ENCODE peak calls at places on chromosomes 13 and 19, in nine cellular contexts. One of them, this sample, is unnamed.

GRCh38 chr19:53076984-53077383 is 26.2 kb downstream of the ZNF160 start:
- DNase-seq in prostate gland: peak
- DNase-seq in testis: peak
- DNase-seq in tibial nerve: peak
- DNase-seq in spleen: no peak
- DNase-seq in right lobe of liver: no peak
- DNase-seq in A549: no peak
- DNase-seq in esophagus muscularis mucosa: no peak
- DNase-seq in adrenal gland: peak
- DNase-seq in this sample: peak

GRCh38 chr19:34155686-34156085 is 16.6 kb upstream of the LSM14A start:
- DNase-seq in prostate gland: no peak
- DNase-seq in testis: no peak
- DNase-seq in tibial nerve: no peak
- DNase-seq in spleen: no peak
- DNase-seq in right lobe of liver: no peak
- DNase-seq in A549: no peak
- DNase-seq in esophagus muscularis mucosa: no peak
- DNase-seq in adrenal gland: no peak
- DNase-seq in this sample: no peak

GRCh38 chr13:78827471-78827870 is 168.5 kb upstream of the OBI1 start:
- DNase-seq in prostate gland: no peak
- DNase-seq in testis: peak
- DNase-seq in tibial nerve: no peak
- DNase-seq in spleen: no peak
- DNase-seq in right lobe of liver: no peak
- DNase-seq in A549: no peak
- DNase-seq in esophagus muscularis mucosa: no peak
- DNase-seq in adrenal gland: no peak
- DNase-seq in this sample: no peak

GRCh38 chr13:32903720-32904119 is 112.5 kb upstream of the KL start:
- DNase-seq in prostate gland: no peak
- DNase-seq in testis: no peak
- DNase-seq in tibial nerve: no peak
- DNase-seq in spleen: no peak
- DNase-seq in right lobe of liver: no peak
- DNase-seq in A549: no peak
- DNase-seq in esophagus muscularis mucosa: peak
- DNase-seq in adrenal gland: no peak
- DNase-seq in this sample: peak

GRCh38 chr13:77509221-77509620 is 26.3 kb upstream of the SCEL start:
- DNase-seq in prostate gland: no peak
- DNase-seq in testis: no peak
- DNase-seq in tibial nerve: no peak
- DNase-seq in spleen: no peak
- DNase-seq in right lobe of liver: no peak
- DNase-seq in A549: no peak
- DNase-seq in esophagus muscularis mucosa: no peak
- DNase-seq in adrenal gland: no peak
- DNase-seq in this sample: no peak

GRCh38 chr13:110731072-110731471 is 17.6 kb downstream of the ING1 start:
- DNase-seq in prostate gland: no peak
- DNase-seq in testis: no peak
- DNase-seq in tibial nerve: no peak
- DNase-seq in spleen: no peak
- DNase-seq in right lobe of liver: no peak
- DNase-seq in A549: no peak
- DNase-seq in esophagus muscularis mucosa: no peak
- DNase-seq in adrenal gland: no peak
- DNase-seq in this sample: no peak

GRCh38 chr19:19822148-19822429 is 539 bp upstream of the ZNF506 start:
- DNase-seq in prostate gland: no peak
- DNase-seq in testis: peak
- DNase-seq in tibial nerve: no peak
- DNase-seq in spleen: no peak
- DNase-seq in right lobe of liver: no peak
- DNase-seq in A549: no peak
- DNase-seq in esophagus muscularis mucosa: no peak
- DNase-seq in adrenal gland: no peak
- DNase-seq in this sample: no peak

GRCh38 chr13:45674908-45675307 is 27.2 kb upstream of the CBY2 start:
- DNase-seq in prostate gland: no peak
- DNase-seq in testis: no peak
- DNase-seq in tibial nerve: no peak
- DNase-seq in spleen: no peak
- DNase-seq in right lobe of liver: no peak
- DNase-seq in A549: no peak
- DNase-seq in esophagus muscularis mucosa: peak
- DNase-seq in adrenal gland: no peak
- DNase-seq in this sample: no peak

GRCh38 chr13:48532146-48532472 is 771 bp downstream of the RCBTB2 start:
- DNase-seq in prostate gland: no peak
- DNase-seq in testis: no peak
- DNase-seq in tibial nerve: peak
- DNase-seq in spleen: no peak
- DNase-seq in right lobe of liver: no peak
- DNase-seq in A549: no peak
- DNase-seq in esophagus muscularis mucosa: peak
- DNase-seq in adrenal gland: no peak
- DNase-seq in this sample: no peak

GRCh38 chr13:20988909-20989735 is 72.3 kb downstream of the LATS2 start:
- DNase-seq in prostate gland: no peak
- DNase-seq in testis: no peak
- DNase-seq in tibial nerve: no peak
- DNase-seq in spleen: no peak
- DNase-seq in right lobe of liver: no peak
- DNase-seq in A549: no peak
- DNase-seq in esophagus muscularis mucosa: no peak
- DNase-seq in adrenal gland: no peak
- DNase-seq in this sample: no peak

GRCh38 chr13:35953537-35954206 is 177.5 kb downstream of the DCLK1 start:
- DNase-seq in prostate gland: peak
- DNase-seq in testis: peak
- DNase-seq in tibial nerve: peak
- DNase-seq in spleen: no peak
- DNase-seq in right lobe of liver: peak
- DNase-seq in A549: peak
- DNase-seq in esophagus muscularis mucosa: peak
- DNase-seq in adrenal gland: peak
- DNase-seq in this sample: peak

GRCh38 chr19:46791944-46792343 is 3.5 kb upstream of the SLC1A5 start:
- DNase-seq in prostate gland: no peak
- DNase-seq in testis: no peak
- DNase-seq in tibial nerve: no peak
- DNase-seq in spleen: no peak
- DNase-seq in right lobe of liver: no peak
- DNase-seq in A549: no peak
- DNase-seq in esophagus muscularis mucosa: no peak
- DNase-seq in adrenal gland: no peak
- DNase-seq in this sample: no peak

GRCh38 chr13:109971745-109972090 is 185.3 kb upstream of the IRS2 start:
- DNase-seq in prostate gland: no peak
- DNase-seq in testis: no peak
- DNase-seq in tibial nerve: no peak
- DNase-seq in spleen: no peak
- DNase-seq in right lobe of liver: no peak
- DNase-seq in A549: no peak
- DNase-seq in esophagus muscularis mucosa: no peak
- DNase-seq in adrenal gland: no peak
- DNase-seq in this sample: no peak

GRCh38 chr19:44660081-44660480 is 11.2 kb upstream of the CEACAM19 start:
- DNase-seq in prostate gland: no peak
- DNase-seq in testis: no peak
- DNase-seq in tibial nerve: no peak
- DNase-seq in spleen: no peak
- DNase-seq in right lobe of liver: no peak
- DNase-seq in A549: no peak
- DNase-seq in esophagus muscularis mucosa: no peak
- DNase-seq in adrenal gland: no peak
- DNase-seq in this sample: no peak

GRCh38 chr13:73754727-73755292 is 379.4 kb downstream of the KLF12 start:
- DNase-seq in prostate gland: peak
- DNase-seq in testis: peak
- DNase-seq in tibial nerve: peak
- DNase-seq in spleen: no peak
- DNase-seq in right lobe of liver: no peak
- DNase-seq in A549: peak
- DNase-seq in esophagus muscularis mucosa: no peak
- DNase-seq in adrenal gland: peak
- DNase-seq in this sample: no peak

GRCh38 chr19:7940841-7941240 is 2.6 kb downstream of the TIMM44 start:
- DNase-seq in prostate gland: no peak
- DNase-seq in testis: no peak
- DNase-seq in tibial nerve: no peak
- DNase-seq in spleen: no peak
- DNase-seq in right lobe of liver: no peak
- DNase-seq in A549: no peak
- DNase-seq in esophagus muscularis mucosa: no peak
- DNase-seq in adrenal gland: no peak
- DNase-seq in this sample: no peak

GRCh38 chr19:7943444-7944176 is at the start of gene TIMM44:
- DNase-seq in prostate gland: peak
- DNase-seq in testis: peak
- DNase-seq in tibial nerve: peak
- DNase-seq in spleen: peak
- DNase-seq in right lobe of liver: peak
- DNase-seq in A549: peak
- DNase-seq in esophagus muscularis mucosa: peak
- DNase-seq in adrenal gland: peak
- DNase-seq in this sample: peak

GRCh38 chr19:7944177-7944761 is 803 bp upstream of the TIMM44 start:
- DNase-seq in prostate gland: peak
- DNase-seq in testis: peak
- DNase-seq in tibial nerve: peak
- DNase-seq in spleen: peak
- DNase-seq in right lobe of liver: peak
- DNase-seq in A549: peak
- DNase-seq in esophagus muscularis mucosa: peak
- DNase-seq in adrenal gland: peak
- DNase-seq in this sample: peak

GRCh38 chr19:7942981-7943443 is 454 bp downstream of the TIMM44 start:
- DNase-seq in prostate gland: no peak
- DNase-seq in testis: no peak
- DNase-seq in tibial nerve: no peak
- DNase-seq in spleen: no peak
- DNase-seq in right lobe of liver: peak
- DNase-seq in A549: no peak
- DNase-seq in esophagus muscularis mucosa: no peak
- DNase-seq in adrenal gland: peak
- DNase-seq in this sample: no peak

GRCh38 chr19:7941895-7942596 is 1.4 kb downstream of the TIMM44 start:
- DNase-seq in prostate gland: no peak
- DNase-seq in testis: no peak
- DNase-seq in tibial nerve: no peak
- DNase-seq in spleen: no peak
- DNase-seq in right lobe of liver: no peak
- DNase-seq in A549: no peak
- DNase-seq in esophagus muscularis mucosa: no peak
- DNase-seq in adrenal gland: no peak
- DNase-seq in this sample: no peak
- H3K4me3 ChIP-seq in prostate gland: peak
- H3K4me3 ChIP-seq in testis: peak
- H3K4me3 ChIP-seq in tibial nerve: no peak
- H3K4me3 ChIP-seq in spleen: no peak
- H3K4me3 ChIP-seq in right lobe of liver: no peak
- H3K4me3 ChIP-seq in A549: peak
- H3K4me3 ChIP-seq in esophagus muscularis mucosa: peak
- H3K4me3 ChIP-seq in adrenal gland: no peak
- H3K4me3 ChIP-seq in this sample: peak

GRCh38 chr19:39384839-39385568 is 5.9 kb downstream of the PAF1 start:
- DNase-seq in prostate gland: no peak
- DNase-seq in testis: no peak
- DNase-seq in tibial nerve: no peak
- DNase-seq in spleen: no peak
- DNase-seq in right lobe of liver: no peak
- DNase-seq in A549: no peak
- DNase-seq in esophagus muscularis mucosa: no peak
- DNase-seq in adrenal gland: no peak
- DNase-seq in this sample: no peak
- TF ChIP-seq POLR2A in prostate gland: no peak
- TF ChIP-seq POLR2A in testis: no peak
- TF ChIP-seq POLR2A in tibial nerve: no peak
- TF ChIP-seq POLR2A in spleen: no peak
- TF ChIP-seq POLR2A in right lobe of liver: no peak
- TF ChIP-seq POLR2A in A549: no peak
- TF ChIP-seq POLR2A in esophagus muscularis mucosa: no peak
- TF ChIP-seq POLR2A in adrenal gland: no peak
- TF ChIP-seq POLR2A in this sample: no peak

DNA sequence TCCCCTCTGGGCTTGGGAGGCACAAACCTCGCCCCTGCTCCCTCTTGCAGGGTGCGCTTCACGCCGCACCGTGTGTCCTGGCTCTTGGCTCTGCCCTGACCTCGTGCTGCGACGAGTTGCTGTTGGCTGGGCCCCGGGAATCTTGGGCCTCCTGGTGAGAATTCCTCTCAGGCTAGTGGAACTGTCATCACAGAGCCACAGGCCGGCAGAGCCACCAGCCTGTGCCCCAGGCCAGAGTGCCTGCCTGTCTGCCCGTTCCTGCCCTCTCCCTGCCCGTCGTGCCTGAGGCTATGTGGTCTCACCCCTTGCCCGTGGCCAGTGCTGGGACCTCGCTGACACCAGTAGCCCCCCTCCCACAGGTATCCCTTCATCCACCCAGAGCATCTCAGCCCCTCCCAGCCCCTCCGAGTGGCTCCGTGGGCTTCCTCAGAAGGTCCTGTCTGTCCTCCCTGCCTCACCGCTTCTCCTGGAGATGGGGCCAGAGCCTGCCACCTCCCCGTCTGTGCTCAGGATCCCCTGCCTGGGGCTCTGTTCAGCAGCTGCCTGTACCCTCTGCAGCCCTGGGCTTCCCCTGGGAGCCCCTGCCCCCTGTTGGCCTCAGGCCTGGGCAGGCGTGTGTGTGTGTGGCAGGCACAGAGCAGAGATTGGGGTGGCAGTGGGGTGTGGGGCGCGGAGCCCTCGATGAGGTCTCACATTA is 13.3 kb downstream of the NDUFB7 start:
- DNase-seq in prostate gland: no peak
- DNase-seq in testis: no peak
- DNase-seq in tibial nerve: no peak
- DNase-seq in spleen: no peak
- DNase-seq in right lobe of liver: no peak
- DNase-seq in A549: no peak
- DNase-seq in esophagus muscularis mucosa: no peak
- DNase-seq in adrenal gland: no peak
- DNase-seq in this sample: no peak
- TF ChIP-seq CTCF in prostate gland: no peak
- TF ChIP-seq CTCF in testis: no peak
- TF ChIP-seq CTCF in tibial nerve: no peak
- TF ChIP-seq CTCF in spleen: no peak
- TF ChIP-seq CTCF in right lobe of liver: no peak
- TF ChIP-seq CTCF in A549: no peak
- TF ChIP-seq CTCF in esophagus muscularis mucosa: no peak
- TF ChIP-seq CTCF in adrenal gland: no peak
- TF ChIP-seq CTCF in this sample: no peak

DNA sequence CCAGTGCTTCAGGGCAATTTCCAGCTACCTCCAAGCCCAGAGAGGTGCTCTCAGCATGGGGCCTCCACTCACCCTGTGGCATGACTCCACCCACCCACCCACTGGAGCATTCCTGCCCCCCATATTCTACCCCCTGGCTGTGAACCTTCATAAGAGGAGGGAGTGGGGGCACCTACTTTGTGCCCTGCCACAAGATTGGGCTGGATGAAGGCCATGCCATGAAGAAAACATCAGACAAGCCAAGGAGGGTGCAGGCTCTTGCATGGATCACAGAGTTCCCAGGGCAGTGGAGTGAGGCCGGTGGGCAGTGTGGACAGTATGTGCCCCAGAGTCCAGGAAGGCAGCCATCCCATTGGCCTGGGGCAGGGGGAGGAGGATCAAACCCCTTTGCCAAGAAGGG is 97.8 kb downstream of the UQCRFS1 start:
- DNase-seq in prostate gland: no peak
- DNase-seq in testis: no peak
- DNase-seq in tibial nerve: no peak
- DNase-seq in spleen: no peak
- DNase-seq in right lobe of liver: no peak
- DNase-seq in A549: no peak
- DNase-seq in esophagus muscularis mucosa: no peak
- DNase-seq in adrenal gland: no peak
- DNase-seq in this sample: no peak
- H3K4me3 ChIP-seq in prostate gland: no peak
- H3K4me3 ChIP-seq in testis: no peak
- H3K4me3 ChIP-seq in tibial nerve: no peak
- H3K4me3 ChIP-seq in spleen: no peak
- H3K4me3 ChIP-seq in right lobe of liver: no peak
- H3K4me3 ChIP-seq in A549: no peak
- H3K4me3 ChIP-seq in esophagus muscularis mucosa: no peak
- H3K4me3 ChIP-seq in adrenal gland: no peak
- H3K4me3 ChIP-seq in this sample: no peak